ENCODE peak calls at places on chromosomes 2 and 18, in five cellular contexts. Z, P, N, H and X are unnamed samples.

GRCh38 chr2:162473-163135 is 101.2 kb downstream of the SH3YL1 start:
- DNase-seq in N (no peak), Z (no peak), H (no peak), P (no peak), X (no peak)

GRCh38 chr2:172178035-172178434 is 75.3 kb upstream of the DLX2 start:
- DNase-seq in P (no peak), N (no peak), H (no peak), Z (no peak), X (no peak)

GRCh38 chr18:250685-251084 is 17.2 kb downstream of the THOC1 start:
- DNase-seq in P (no peak), H (no peak), N (no peak), Z (no peak), X (no peak)

GRCh38 chr18:23071285-23071684 is 64.0 kb upstream of the CABLES1 start:
- DNase-seq in Z (no peak), P (no peak), H (peak), N (no peak), X (peak)

GRCh38 chr2:73457982-73458381 is 72.3 kb downstream of the ALMS1 start:
- DNase-seq in H (no peak), Z (no peak), N (no peak), P (no peak), X (no peak)

GRCh38 chr2:238908960-238909951 is 61.4 kb downstream of the TWIST2 start:
- DNase-seq in H (no peak), Z (peak), P (no peak), N (no peak), X (no peak)

GRCh38 chr18:35982404-35983114 is 10.1 kb downstream of the RMP24 start:
- DNase-seq in H (no peak), Z (no peak), N (no peak), P (no peak), X (no peak)

GRCh38 chr2:33205693-33206434 is 259.1 kb downstream of the LTBP1 start:
- DNase-seq in H (peak), N (no peak), P (no peak), Z (no peak), X (no peak)

GRCh38 chr2:125160947-125161346 is 1135.9 kb downstream of the CNTNAP5 start:
- DNase-seq in H (no peak), P (no peak), N (no peak), Z (no peak), X (no peak)

GRCh38 chr2:20188851-20189250 is 36.1 kb downstream of the SDC1 start:
- DNase-seq in H (no peak), Z (peak), N (no peak), P (no peak), X (no peak)

GRCh38 chr2:112756207-112756606 is 8.2 kb downstream of the CKAP2L start:
- DNase-seq in N (no peak), P (no peak), Z (no peak), H (no peak), X (no peak)

GRCh38 chr2:218691234-218691633 is 19.3 kb downstream of the STK36 start:
- DNase-seq in H (no peak), N (no peak), P (no peak), Z (no peak), X (no peak)

GRCh38 chr2:136323935-136324334 is 206.0 kb upstream of the CXCR4 start:
- DNase-seq in Z (no peak), N (no peak), H (no peak), P (no peak), X (peak)

GRCh38 chr2:136322436-136322835 is 204.5 kb upstream of the CXCR4 start:
- DNase-seq in P (no peak), N (no peak), Z (no peak), H (no peak), X (peak)

GRCh38 chr2:136319651-136320050 is 201.7 kb upstream of the CXCR4 start:
- DNase-seq in N (no peak), Z (no peak), H (no peak), P (no peak), X (no peak)

GRCh38 chr2:136323212-136323611 is 205.3 kb upstream of the CXCR4 start:
- DNase-seq in Z (no peak), H (no peak), P (no peak), N (no peak), X (no peak)

GRCh38 chr2:136319227-136319626 is 201.3 kb upstream of the CXCR4 start:
- DNase-seq in Z (no peak), H (no peak), N (no peak), P (no peak), X (peak)
- TF ChIP-seq REST in Z (no peak), H (no peak), N (no peak), P (no peak), X (no peak)

GRCh38 chr18:44668280-44668975 is 12.3 kb upstream of the SETBP1 start:
- DNase-seq in N (no peak), P (no peak), Z (no peak), H (no peak), X (no peak)
- TF ChIP-seq POLR2AphosphoS5 in N (no peak), P (no peak), Z (no peak), H (no peak), X (no peak)

GRCh38 chr2:101758001-101758400 is 60.5 kb downstream of the MAP4K4 start:
- DNase-seq in Z (no peak), N (no peak), P (no peak), H (no peak), X (no peak)

GRCh38 chr2:101762451-101763171 is 65.1 kb downstream of the MAP4K4 start:
- DNase-seq in N (no peak), Z (no peak), P (no peak), H (no peak), X (peak)

GRCh38 chr2:101756266-101756665 is 58.8 kb downstream of the MAP4K4 start:
- DNase-seq in N (no peak), P (no peak), H (no peak), Z (no peak), X (no peak)

GRCh38 chr2:101754613-101755012 is 57.1 kb downstream of the MAP4K4 start:
- DNase-seq in N (no peak), Z (no peak), H (no peak), P (no peak), X (peak)

GRCh38 chr2:101759162-101759561 is 61.7 kb downstream of the MAP4K4 start:
- DNase-seq in Z (no peak), P (no peak), H (no peak), N (peak), X (no peak)
- TF ChIP-seq REST in Z (no peak), P (peak), H (no peak), N (no peak), X (no peak)

DNA sequence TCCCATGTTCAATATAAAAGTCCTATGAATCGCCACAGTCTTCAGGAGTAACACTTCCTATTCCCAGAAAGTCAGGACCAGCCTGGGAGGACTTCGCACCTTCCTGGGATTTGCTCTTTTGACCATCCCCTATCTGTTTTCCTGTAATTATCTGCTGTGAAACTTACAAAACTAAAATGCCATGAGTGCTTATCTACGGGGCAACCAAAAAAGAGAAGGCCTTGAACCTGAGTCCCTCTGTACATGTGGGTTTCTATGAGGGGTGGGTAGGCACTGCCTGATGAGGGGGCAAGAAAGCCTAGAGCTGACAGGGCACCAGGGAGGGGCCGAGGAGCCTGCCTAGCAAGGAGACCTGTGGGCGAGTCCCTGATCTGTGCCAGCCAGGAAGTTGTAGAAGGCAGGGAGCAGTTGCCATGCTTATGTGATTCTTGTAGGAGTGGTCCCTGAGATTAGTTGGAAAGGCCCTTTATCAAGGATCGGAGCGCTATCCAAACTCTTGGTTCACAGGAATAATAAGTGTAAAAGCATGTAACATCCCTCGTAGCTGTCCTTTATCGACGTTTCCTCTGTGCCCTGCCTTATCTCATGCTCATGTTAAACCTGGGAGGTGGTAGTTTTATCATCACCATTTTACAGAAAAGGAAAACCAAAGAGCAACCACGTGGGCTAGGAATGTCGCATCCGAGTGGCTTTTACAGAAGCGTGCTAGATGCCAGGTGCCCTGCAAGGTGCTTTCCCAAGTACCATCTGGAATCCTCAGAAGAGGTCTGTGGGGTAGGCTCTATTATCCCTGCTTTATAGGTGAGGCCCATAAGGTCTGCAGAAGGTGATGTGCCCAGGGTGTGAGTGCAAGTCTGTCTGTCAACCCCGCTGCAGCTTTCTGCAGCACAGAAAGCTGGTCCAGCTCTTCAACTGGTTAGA is 111.8 kb downstream of the B3GNT2 start:
- DNase-seq in Z (no peak), P (no peak), N (no peak), H (no peak), X (no peak)
- TF ChIP-seq POLR2AphosphoS5 in Z (no peak), P (no peak), N (no peak), H (no peak), X (no peak)

GRCh38 chr2:165720526-165720925 is 73.5 kb downstream of the GALNT3 start:
- DNase-seq in P (no peak), N (no peak), H (no peak), Z (no peak), X (no peak)

GRCh38 chr2:165718811-165719210 is 75.2 kb downstream of the GALNT3 start:
- DNase-seq in N (no peak), P (no peak), H (no peak), Z (no peak), X (no peak)
- TF ChIP-seq REST in N (no peak), P (no peak), H (no peak), Z (no peak), X (no peak)

GRCh38 chr2:209663666-209664065 is 108.0 kb upstream of the UNC80 start:
- DNase-seq in N (no peak), H (no peak), P (no peak), Z (no peak), X (no peak)

GRCh38 chr2:209662091-209662490 is 109.5 kb upstream of the UNC80 start:
- DNase-seq in N (no peak), P (no peak), Z (no peak), H (no peak), X (no peak)

GRCh38 chr2:209661286-209661685 is 110.3 kb upstream of the UNC80 start:
- DNase-seq in H (no peak), Z (peak), P (peak), N (no peak), X (no peak)

GRCh38 chr2:209666296-209666695 is 105.3 kb upstream of the UNC80 start:
- DNase-seq in Z (peak), H (no peak), P (no peak), N (no peak), X (no peak)

DNA sequence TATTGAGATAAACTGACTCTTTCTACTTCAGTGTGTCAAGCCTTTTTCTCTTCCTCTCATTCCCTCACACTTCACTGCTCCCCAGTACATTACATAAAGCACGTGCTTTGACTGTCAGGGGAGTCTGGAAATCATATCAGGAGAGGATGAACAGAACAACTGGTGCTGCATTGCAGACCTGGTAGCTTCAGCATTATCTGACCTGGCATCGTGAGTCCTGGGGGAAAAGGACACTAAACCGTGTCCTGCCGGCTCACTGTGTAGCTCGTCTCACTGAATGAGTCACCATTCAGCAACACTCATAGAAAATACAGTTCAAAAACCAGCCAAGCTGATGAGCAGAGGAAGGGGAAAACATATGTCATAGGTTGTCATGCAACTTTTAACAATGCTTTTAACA is 108.5 kb upstream of the UNC80 start:
- DNase-seq in H (no peak), P (peak), N (no peak), Z (no peak), X (no peak)
- TF ChIP-seq POLR2AphosphoS5 in H (no peak), P (peak), N (no peak), Z (no peak), X (no peak)